ENCODE peak calls at places on chromosomes 12 and 14, in four cellular contexts. One of them, this sample, is unnamed.

GRCh38 chr12:59850268-59850667 is 254.4 kb downstream of the SLC16A7 start:
- DNase-seq in left ventricle myocardium inferior: no peak
- DNase-seq in aorta: no peak
- DNase-seq in Peyer's patch: no peak
- DNase-seq in this sample: no peak

GRCh38 chr12:12586879-12587675 is 24.4 kb upstream of the DUSP16 start:
- DNase-seq in aorta: no peak
- DNase-seq in left ventricle myocardium inferior: no peak
- DNase-seq in Peyer's patch: no peak
- DNase-seq in this sample: no peak

GRCh38 chr12:128534906-128535305 is 267.9 kb downstream of the TMEM132C start:
- DNase-seq in left ventricle myocardium inferior: no peak
- DNase-seq in Peyer's patch: no peak
- DNase-seq in aorta: no peak
- DNase-seq in this sample: no peak

GRCh38 chr12:22190-22529 is 44.4 kb upstream of the IQSEC3 start:
- DNase-seq in aorta: no peak
- DNase-seq in Peyer's patch: no peak
- DNase-seq in left ventricle myocardium inferior: no peak
- DNase-seq in this sample: no peak

GRCh38 chr14:63951429-63951828 is 98.6 kb downstream of the SYNE2 start:
- DNase-seq in Peyer's patch: no peak
- DNase-seq in left ventricle myocardium inferior: no peak
- DNase-seq in aorta: no peak
- DNase-seq in this sample: no peak

GRCh38 chr12:32569256-32569655 is 109.8 kb upstream of the DNM1L start:
- DNase-seq in aorta: no peak
- DNase-seq in left ventricle myocardium inferior: no peak
- DNase-seq in Peyer's patch: no peak
- DNase-seq in this sample: no peak

GRCh38 chr14:69763761-69764510 is 3.0 kb upstream of the SRSF5 start:
- DNase-seq in Peyer's patch: no peak
- DNase-seq in aorta: no peak
- DNase-seq in left ventricle myocardium inferior: no peak
- DNase-seq in this sample: no peak

GRCh38 chr12:58414398-58414871 is 473.1 kb downstream of the ATP23 start:
- DNase-seq in aorta: no peak
- DNase-seq in Peyer's patch: no peak
- DNase-seq in left ventricle myocardium inferior: no peak
- DNase-seq in this sample: no peak

GRCh38 chr12:101604132-101604531 is 9.4 kb downstream of the MYBPC1 start:
- DNase-seq in left ventricle myocardium inferior: no peak
- DNase-seq in Peyer's patch: no peak
- DNase-seq in aorta: no peak
- DNase-seq in this sample: no peak

GRCh38 chr14:89207925-89208328 is 209.1 kb downstream of the FOXN3 start:
- DNase-seq in left ventricle myocardium inferior: no peak
- DNase-seq in aorta: no peak
- DNase-seq in Peyer's patch: no peak
- DNase-seq in this sample: no peak

GRCh38 chr14:50961606-50962259 is 17.4 kb upstream of the PYGL start:
- DNase-seq in Peyer's patch: no peak
- DNase-seq in aorta: no peak
- DNase-seq in left ventricle myocardium inferior: no peak
- DNase-seq in this sample: no peak

GRCh38 chr12:110995016-110995415 is 74.6 kb upstream of the MYL2 start:
- DNase-seq in left ventricle myocardium inferior: peak; percentile 36
- DNase-seq in Peyer's patch: no peak
- DNase-seq in aorta: no peak
- DNase-seq in this sample: no peak

GRCh38 chr12:32435921-32436710 is 36.8 kb downstream of the FGD4 start:
- DNase-seq in left ventricle myocardium inferior: no peak
- DNase-seq in aorta: no peak
- DNase-seq in Peyer's patch: no peak
- DNase-seq in this sample: no peak

GRCh38 chr12:16531623-16532022 is 74.3 kb downstream of the LMO3 start:
- DNase-seq in aorta: no peak
- DNase-seq in left ventricle myocardium inferior: no peak
- DNase-seq in Peyer's patch: no peak
- DNase-seq in this sample: no peak

DNA sequence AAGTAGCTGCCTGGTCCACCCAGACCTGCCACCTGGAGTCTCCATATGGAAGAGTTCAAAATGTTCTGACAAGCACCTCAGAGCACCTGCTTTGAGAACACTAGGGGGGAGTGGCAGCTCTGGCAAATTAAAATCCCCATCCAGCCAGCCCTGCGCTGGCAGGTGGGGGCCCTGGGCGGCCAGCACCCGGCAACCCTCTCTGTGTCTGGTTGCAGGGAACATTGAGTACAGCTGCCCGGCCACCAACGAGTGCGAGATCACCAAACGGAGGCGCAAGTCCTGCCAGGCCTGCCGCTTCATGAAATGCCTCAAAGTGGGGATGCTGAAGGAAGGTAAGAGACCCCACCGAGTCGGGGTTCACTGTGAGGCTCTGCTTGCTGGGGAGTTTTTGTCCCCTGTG is 86.4 kb downstream of the ESRRB start:
- DNase-seq in aorta: no peak
- DNase-seq in Peyer's patch: no peak
- DNase-seq in left ventricle myocardium inferior: no peak
- DNase-seq in this sample: no peak
- H3K4me1 ChIP-seq in aorta: no peaks in the 10 kb centered on the region
- H3K4me1 ChIP-seq in Peyer's patch: no peaks in the 10 kb centered on the region
- H3K4me1 ChIP-seq in left ventricle myocardium inferior: no peaks in the 10 kb centered on the region
- H3K4me1 ChIP-seq in this sample: no peaks in the 10 kb centered on the region

DNA sequence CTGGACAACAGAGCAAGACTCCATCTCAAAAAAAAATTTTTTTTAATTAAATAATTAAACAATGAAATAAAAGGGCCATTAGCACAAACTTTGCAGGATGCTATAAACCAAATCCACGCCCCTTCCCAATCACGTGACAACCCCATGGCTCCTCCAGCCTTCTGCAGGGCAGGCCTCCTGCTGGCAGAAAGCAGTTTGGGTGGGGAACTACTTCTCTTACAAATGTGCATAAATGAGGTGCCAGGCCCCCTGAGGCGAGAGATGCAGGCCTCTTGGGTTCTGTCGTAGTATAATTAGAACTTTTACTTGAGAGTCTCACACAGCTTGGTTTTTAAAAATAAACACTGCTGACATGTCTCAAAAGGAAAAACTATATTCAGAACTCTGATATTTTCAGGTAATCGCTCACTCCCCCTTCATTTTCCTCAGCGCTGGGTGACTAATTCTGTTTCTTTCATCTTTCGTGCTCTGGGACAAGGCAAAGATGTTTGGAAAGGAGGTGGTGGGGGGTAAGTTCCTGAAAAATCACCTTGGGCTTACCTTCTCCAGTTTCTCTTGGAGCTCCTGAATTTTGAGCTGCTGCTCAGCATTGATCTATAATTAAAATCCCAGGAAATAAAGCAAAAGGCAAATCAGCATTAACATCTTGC is 101.7 kb downstream of the CIT start:
- DNase-seq in Peyer's patch: no peak
- DNase-seq in aorta: no peak
- DNase-seq in left ventricle myocardium inferior: no peak
- DNase-seq in this sample: no peak
- H3K27ac ChIP-seq in Peyer's patch: no peak overlapping the region
- H3K27ac ChIP-seq in aorta: no peak overlapping the region
- H3K27ac ChIP-seq in left ventricle myocardium inferior: no peak overlapping the region
- H3K27ac ChIP-seq in this sample: no peak overlapping the region

DNA sequence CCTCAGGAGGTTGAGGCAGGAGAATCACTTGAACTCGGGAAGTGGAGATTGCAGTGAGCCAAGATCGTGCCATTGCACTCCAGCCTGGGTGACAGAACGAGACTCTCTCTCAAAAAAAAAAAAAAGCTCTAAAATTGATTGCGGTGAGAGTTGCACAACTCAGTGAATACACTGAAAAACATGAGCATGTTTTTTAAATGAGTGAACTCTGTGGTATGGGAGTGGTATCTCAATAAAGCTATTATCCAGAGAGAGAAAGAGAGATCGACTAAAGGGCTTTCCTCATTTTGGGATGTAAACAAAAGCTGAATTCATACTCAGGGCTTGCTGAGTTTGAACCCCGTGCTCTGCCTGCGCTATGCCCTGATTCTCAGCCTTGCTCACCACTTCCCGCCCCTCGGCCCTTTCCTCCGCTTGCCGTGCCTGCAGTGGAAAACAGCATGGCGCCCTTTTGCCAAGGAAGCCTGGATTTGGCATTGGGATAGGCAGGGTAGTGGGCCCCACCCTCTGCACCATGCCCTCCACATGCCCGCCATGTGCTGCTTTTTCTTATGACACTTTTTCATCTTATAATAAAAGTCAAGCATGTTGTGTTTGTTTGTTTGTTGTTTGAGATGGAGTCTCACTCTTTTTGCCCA is 102.5 kb downstream of the LGMN start:
- DNase-seq in aorta: no peak
- DNase-seq in Peyer's patch: no peak
- DNase-seq in left ventricle myocardium inferior: no peak
- DNase-seq in this sample: peak; percentile 32
- H3K4me1 ChIP-seq in aorta: no peaks in the 10 kb centered on the region
- H3K4me1 ChIP-seq in Peyer's patch: peaks cover 12% of the 10 kb centered on the region
- H3K4me1 ChIP-seq in left ventricle myocardium inferior: peaks cover 29% of the 10 kb centered on the region
- H3K4me1 ChIP-seq in this sample: peaks cover 23% of the 10 kb centered on the region

GRCh38 chr14:74888164-74889158 is 6.7 kb downstream of the DLST start:
- DNase-seq in aorta: no peak
- DNase-seq in left ventricle myocardium inferior: no peak
- DNase-seq in Peyer's patch: no peak
- DNase-seq in this sample: no peak

GRCh38 chr14:74893614-74894091 is 11.9 kb downstream of the DLST start:
- DNase-seq in Peyer's patch: no peak
- DNase-seq in aorta: no peak
- DNase-seq in left ventricle myocardium inferior: no peak
- DNase-seq in this sample: no peak

GRCh38 chr14:74892745-74893144 is 11.0 kb downstream of the DLST start:
- DNase-seq in Peyer's patch: no peak
- DNase-seq in left ventricle myocardium inferior: no peak
- DNase-seq in aorta: no peak
- DNase-seq in this sample: no peak

GRCh38 chr14:74890262-74890661 is 8.5 kb downstream of the DLST start:
- DNase-seq in aorta: no peak
- DNase-seq in Peyer's patch: no peak
- DNase-seq in left ventricle myocardium inferior: no peak
- DNase-seq in this sample: no peak

GRCh38 chr14:74891870-74892269 is 10.2 kb downstream of the DLST start:
- DNase-seq in left ventricle myocardium inferior: no peak
- DNase-seq in aorta: no peak
- DNase-seq in Peyer's patch: no peak
- DNase-seq in this sample: peak; percentile 65
- H3K27ac ChIP-seq in left ventricle myocardium inferior: no peak overlapping the region
- H3K27ac ChIP-seq in aorta: no peak overlapping the region
- H3K27ac ChIP-seq in Peyer's patch: no peak overlapping the region
- H3K27ac ChIP-seq in this sample: no peak overlapping the region

GRCh38 chr14:22332671-22333407 is 256.2 kb downstream of the DAD1 start:
- DNase-seq in aorta: no peak
- DNase-seq in left ventricle myocardium inferior: no peak
- DNase-seq in Peyer's patch: no peak
- DNase-seq in this sample: no peak

GRCh38 chr14:22334275-22334577 is 254.8 kb downstream of the DAD1 start:
- DNase-seq in left ventricle myocardium inferior: no peak
- DNase-seq in aorta: no peak
- DNase-seq in Peyer's patch: no peak
- DNase-seq in this sample: no peak

GRCh38 chr14:22333408-22334274 is 255.4 kb downstream of the DAD1 start:
- DNase-seq in left ventricle myocardium inferior: no peak
- DNase-seq in aorta: no peak
- DNase-seq in Peyer's patch: no peak
- DNase-seq in this sample: no peak

GRCh38 chr14:22336031-22336430 is 253.0 kb downstream of the DAD1 start:
- DNase-seq in aorta: no peak
- DNase-seq in Peyer's patch: no peak
- DNase-seq in left ventricle myocardium inferior: no peak
- DNase-seq in this sample: no peak

DNA sequence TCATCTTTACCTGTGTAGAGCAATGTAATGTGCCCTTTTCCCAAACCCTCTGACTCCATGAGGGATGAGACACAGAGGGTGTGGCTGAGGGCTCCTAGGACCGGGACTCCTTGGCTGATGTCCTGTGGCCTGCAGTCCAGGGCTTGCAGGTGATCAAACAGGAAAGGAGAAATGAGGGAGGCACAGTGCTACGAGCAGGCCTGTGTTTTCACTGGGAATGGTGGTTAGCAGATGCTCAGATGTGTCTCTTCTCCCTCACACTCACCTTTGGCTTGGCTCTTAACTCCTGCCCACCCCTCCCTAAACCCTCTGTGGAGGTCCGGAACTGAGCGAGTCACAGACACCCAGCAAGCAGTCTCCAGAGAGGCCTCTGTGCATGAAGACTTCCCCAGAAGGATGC is 254.4 kb downstream of the DAD1 start:
- DNase-seq in Peyer's patch: no peak
- DNase-seq in aorta: no peak
- DNase-seq in left ventricle myocardium inferior: no peak
- DNase-seq in this sample: no peak
- H3K4me1 ChIP-seq in Peyer's patch: no peaks in the 10 kb centered on the region
- H3K4me1 ChIP-seq in aorta: no peaks in the 10 kb centered on the region
- H3K4me1 ChIP-seq in left ventricle myocardium inferior: peaks cover 24% of the 10 kb centered on the region
- H3K4me1 ChIP-seq in this sample: peaks cover 4% of the 10 kb centered on the region

GRCh38 chr12:109475993-109476806 is 900 bp downstream of the KCTD10 start:
- DNase-seq in left ventricle myocardium inferior: no peak
- DNase-seq in Peyer's patch: no peak
- DNase-seq in aorta: no peak
- DNase-seq in this sample: no peak
- H3K27ac ChIP-seq in left ventricle myocardium inferior: peak overlapping the region; percentile 99
- H3K27ac ChIP-seq in Peyer's patch: peak overlapping the region; percentile 94
- H3K27ac ChIP-seq in aorta: peak overlapping the region; percentile 2
- H3K27ac ChIP-seq in this sample: peak overlapping the region; percentile 97

This sample was measured in left lung.